ENCODE peak calls at places on chromosome 21, in eight cellular contexts. P, X, H, E, F, D, N and A are unnamed samples.
A peak's percentile ranks its signal among the peaks of the same experiment; 100 is the strongest.

GRCh38 chr21:26437326-26438009 is 135.6 kb downstream of the CYYR1 start:
- DNase-seq in P (no peak), X (no peak), H (no peak), E (no peak), F (no peak), D (no peak), N (no peak), A (no peak)

GRCh38 chr21:44000360-44000759 is 11.7 kb upstream of the TRAPPC10 start:
- DNase-seq in P (no peak), X (no peak), H (no peak), E (no peak), F (no peak), D (no peak), N (no peak), A (no peak)

GRCh38 chr21:37862536-37862935 is 53.7 kb downstream of the KCNJ6 start:
- DNase-seq in P (no peak), X (no peak), H (peak; percentile 48), E (no peak), F (no peak), D (no peak), N (no peak), A (no peak)

GRCh38 chr21:14773777-14774345 is 227.7 kb upstream of the SAMSN1 start:
- DNase-seq in P (peak; percentile 40), X (peak; percentile 55), H (peak; percentile 39), E (peak; percentile 68), F (peak; percentile 13), D (peak; percentile 40), N (peak; percentile 36), A (no peak)

GRCh38 chr21:17472592-17473271 is 40.1 kb upstream of the CXADR start:
- DNase-seq in P (no peak), X (no peak), H (no peak), E (no peak), F (no peak), D (no peak), N (no peak), A (no peak)

GRCh38 chr21:42758721-42759593 is 105.5 kb downstream of the PDE9A start:
- DNase-seq in P (no peak), X (no peak), H (no peak), E (no peak), F (no peak), D (no peak), N (no peak), A (no peak)

GRCh38 chr21:16554522-16554921 is 824.7 kb downstream of the USP25 start:
- DNase-seq in P (no peak), X (no peak), H (no peak), E (no peak), F (no peak), D (no peak), N (no peak), A (no peak)

GRCh38 chr21:36437745-36438128 is 42.2 kb downstream of the CLDN14 start:
- DNase-seq in P (no peak), X (no peak), H (no peak), E (no peak), F (no peak), D (no peak), N (no peak), A (no peak)